ENCODE peak calls at places on chromosomes 2 and 18, in five cellular contexts. U is fibroblast of lung, N is MM.1S, V is IMR-90, Z is PC-3. R is an unnamed sample.

GRCh38 chr2:30403592-30404353 is 43.3 kb upstream of the LCLAT1 start:
- DNase-seq in U (no peak), N (no peak), Z (no peak), V (no peak), R (no peak)

GRCh38 chr2:236855866-236856855 is 229.5 kb upstream of the COPS8 start:
- DNase-seq in N (no peak), Z (no peak), V (no peak), U (no peak), R (no peak)

GRCh38 chr18:49650426-49650891 is 88.6 kb downstream of the LIPG start:
- DNase-seq in N (no peak), Z (peak; percentile 5), U (no peak), V (no peak), R (no peak)

GRCh38 chr2:222825031-222825430 is 35.8 kb upstream of the ACSL3 start:
- DNase-seq in Z (no peak), U (no peak), V (no peak), N (no peak), R (no peak)

GRCh38 chr2:185644828-185645227 is 93.8 kb upstream of the FSIP2 start:
- DNase-seq in Z (no peak), U (peak; percentile 26), V (no peak), N (peak; percentile 48), R (peak; percentile 47)

GRCh38 chr2:73908689-73909652 is 16.2 kb downstream of the ACTG2 start:
- DNase-seq in V (no peak), U (no peak), Z (no peak), N (no peak), R (no peak)

GRCh38 chr2:223027442-223027841 is 24.5 kb upstream of the KCNE4 start:
- DNase-seq in U (peak; percentile 54), N (no peak), Z (peak; percentile 76), V (peak; percentile 81), R (peak; percentile 53)

GRCh38 chr18:36387296-36387695 is 89.8 kb downstream of the FHOD3 start:
- DNase-seq in N (no peak), Z (no peak), U (no peak), V (peak; percentile 27), R (no peak)

GRCh38 chr2:160736629-160737028 is 243.0 kb upstream of the RBMS1 start:
- DNase-seq in V (peak; percentile 66), U (peak; percentile 41), N (no peak), Z (peak; percentile 78), R (peak; percentile 65)

GRCh38 chr18:72541871-72542690 is 2.1 kb downstream of the CBLN2 start:
- DNase-seq in N (peak; percentile 81), Z (no peak), V (no peak), U (no peak), R (peak; percentile 2)

GRCh38 chr2:68441994-68442322 is 25.1 kb downstream of the FBXO48 start:
- DNase-seq in U (no peak), Z (no peak), N (no peak), V (no peak), R (no peak)

GRCh38 chr18:54223568-54224241 is 764 bp downstream of the MBD2 start:
- DNase-seq in U (peak; percentile 92), N (peak; percentile 57), V (peak; percentile 92), Z (peak; percentile 89), R (peak; percentile 89)

GRCh38 chr2:15588329-15588919 is 3.2 kb upstream of the DDX1 start:
- DNase-seq in Z (peak; percentile 79), N (peak; percentile 50), V (peak; percentile 54), U (peak; percentile 63), R (peak; percentile 75)

GRCh38 chr2:179264238-179265081 is at the start of gene SESTD1:
- DNase-seq in V (peak; percentile 7), N (peak; percentile 60), Z (peak; percentile 46), U (peak; percentile 47), R (peak; percentile 87)

GRCh38 chr18:11909597-11910026 is 1.5 kb upstream of the MPPE1 start:
- DNase-seq in V (peak; percentile 55), Z (peak; percentile 49), U (peak; percentile 26), N (peak; percentile 24), R (peak; percentile 42)

GRCh38 chr2:157751462-157752058 is 122.9 kb upstream of the ACVR1C start:
- DNase-seq in V (peak; percentile 57), U (peak; percentile 14), Z (peak; percentile 29), N (peak; percentile 13), R (peak; percentile 4)

GRCh38 chr2:127270663-127271062 is 23.3 kb downstream of the ERCC3 start:
- DNase-seq in V (no peak), Z (no peak), U (no peak), N (no peak), R (no peak)

GRCh38 chr2:152558174-152559091 is 158.8 kb downstream of the PRPF40A start:
- DNase-seq in V (peak; percentile 94), Z (peak; percentile 72), N (no peak), U (peak; percentile 94), R (peak; percentile 75)

GRCh38 chr2:240203842-240204270 is 63.4 kb upstream of the OTOS start:
- DNase-seq in U (no peak), Z (no peak), V (no peak), N (no peak), R (no peak)

GRCh38 chr2:230140667-230141066 is 71.9 kb upstream of the SLC16A14 start:
- DNase-seq in Z (no peak), V (no peak), U (no peak), N (no peak), R (no peak)

GRCh38 chr2:227370791-227371312 is 8.3 kb downstream of the TM4SF20 start:
- DNase-seq in V (peak; percentile 85), U (peak; percentile 52), Z (peak; percentile 58), N (no peak), R (peak; percentile 69)

GRCh38 chr2:85853499-85854165 is 35.2 kb downstream of the ST3GAL5 start:
- DNase-seq in V (no peak), U (no peak), N (peak; percentile 60), Z (no peak), R (no peak)

GRCh38 chr18:28115149-28115550 is 61.8 kb downstream of the CDH2 start:
- DNase-seq in V (peak; percentile 96), U (peak; percentile 53), N (no peak), Z (peak; percentile 90), R (peak; percentile 64)

GRCh38 chr2:119190321-119190720 is 31.8 kb upstream of the C1QL2 start:
- DNase-seq in Z (no peak), V (no peak), U (no peak), N (no peak), R (no peak)

GRCh38 chr2:98308532-98308931 is 37.7 kb upstream of the CNGA3 start:
- DNase-seq in N (no peak), Z (no peak), U (no peak), V (no peak), R (no peak)

GRCh38 chr2:36404312-36404711 is 48.7 kb downstream of the CRIM1 start:
- DNase-seq in Z (peak; percentile 79), N (no peak), U (no peak), V (no peak), R (no peak)

GRCh38 chr2:178484245-178485041 is 4.2 kb downstream of the PLEKHA3 start:
- DNase-seq in Z (peak; percentile 82), V (peak; percentile 30), U (peak; percentile 43), N (no peak), R (peak; percentile 48)

GRCh38 chr2:209933499-209934458 is 68.7 kb upstream of the RPE start:
- DNase-seq in N (no peak), V (peak; percentile 75), U (peak; percentile 94), Z (peak; percentile 78), R (peak; percentile 87)

GRCh38 chr2:26477126-26477910 is 606 bp downstream of the OTOF start:
- DNase-seq in Z (no peak), N (no peak), V (no peak), U (no peak), R (no peak)

DNA sequence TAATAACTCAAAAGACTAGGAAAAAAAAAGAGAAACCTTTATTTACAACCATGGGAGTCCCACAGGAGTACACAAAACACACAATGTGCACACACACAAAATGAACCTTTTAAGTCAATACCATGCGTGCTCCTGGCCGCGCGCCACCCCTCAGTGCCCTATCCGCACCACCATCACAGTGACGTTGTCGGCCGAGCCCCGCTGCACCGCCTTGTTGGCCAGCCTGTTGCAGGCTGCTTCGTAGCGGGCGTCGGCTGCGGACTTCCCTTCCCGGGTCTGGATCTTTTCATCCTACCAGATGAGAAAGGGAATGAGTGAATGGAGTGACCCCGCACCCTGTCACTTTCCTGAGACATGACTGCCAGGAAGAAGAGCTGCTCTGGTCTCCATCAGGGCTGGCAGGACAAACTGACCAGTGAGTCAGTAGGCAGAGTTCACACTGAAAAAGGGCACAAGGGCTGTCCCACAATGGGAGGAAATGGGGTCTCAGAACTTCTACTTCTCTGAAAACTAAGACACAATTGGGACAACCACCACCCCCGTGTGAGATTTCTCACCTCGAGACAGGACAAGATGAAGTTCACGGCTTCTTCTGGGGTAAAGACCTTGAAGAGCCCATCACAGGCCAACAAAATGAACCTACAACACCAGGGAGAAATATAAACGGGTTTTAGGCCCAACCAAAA is 11.8 kb downstream of the ERFE start:
- DNase-seq in V (no peak), U (peak; percentile 4), Z (no peak), N (no peak), R (no peak)
- H3K36me3 ChIP-seq in V (peaks cover 45% of the 10 kb centered on the region), U (peaks cover 32% of the 10 kb centered on the region), Z (peaks cover 19% of the 10 kb centered on the region), N (no peaks in the 10 kb centered on the region), R (peaks cover 52% of the 10 kb centered on the region)

DNA sequence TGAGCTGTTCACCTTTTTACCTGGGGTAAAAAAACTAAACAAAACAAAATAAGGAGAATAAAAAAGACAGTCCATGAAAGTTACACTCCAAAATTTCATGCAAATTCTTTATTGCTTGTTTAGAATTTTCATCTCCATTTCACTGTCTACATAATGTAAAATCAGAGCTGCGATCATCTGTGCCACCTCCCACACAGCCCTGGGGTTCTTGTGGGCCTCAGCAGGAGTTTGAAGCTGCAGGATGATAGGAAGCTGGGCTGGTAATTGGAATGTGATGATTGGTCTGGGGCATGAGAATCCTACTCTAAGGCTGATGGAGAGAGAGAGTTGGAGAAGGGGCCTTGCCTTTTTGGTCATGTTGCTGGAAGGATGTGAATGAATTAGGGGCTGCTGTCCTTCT is 4.2 kb upstream of the LHCGR start:
- DNase-seq in Z (no peak), N (no peak), U (no peak), V (no peak), R (no peak)
- H3K4me3 ChIP-seq in Z (no peak overlapping the region), N (no peak overlapping the region), U (no peak overlapping the region), V (no peak overlapping the region), R (no peak overlapping the region)

DNA sequence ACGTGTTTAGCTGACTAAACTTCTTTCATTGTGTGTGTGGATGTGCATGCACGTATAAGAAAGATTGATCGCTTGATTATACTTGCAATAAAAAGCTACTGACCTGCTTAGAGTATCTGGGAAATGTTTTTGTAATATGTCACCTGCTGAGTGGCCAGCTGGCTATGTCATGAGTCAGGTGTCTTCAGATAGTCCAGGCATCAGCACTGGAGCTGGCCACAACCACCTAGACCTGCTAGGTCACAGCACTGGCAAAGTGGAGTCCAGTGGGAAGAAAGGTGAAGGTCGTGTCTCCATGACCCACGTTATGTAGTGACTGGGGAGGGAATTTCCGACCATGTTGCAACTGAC is 147.0 kb downstream of the ESCO1 start:
- DNase-seq in U (no peak), Z (peak; percentile 45), V (no peak), N (no peak), R (no peak)
- H3K9ac ChIP-seq in U (no peak overlapping the region), Z (no peak overlapping the region), V (no peak overlapping the region), N (no peak overlapping the region), R (no peak overlapping the region)

GRCh38 chr2:33696234-33696633 is 97.1 kb upstream of the FAM98A start:
- DNase-seq in N (no peak), U (no peak), V (no peak), Z (no peak), R (no peak)

DNA sequence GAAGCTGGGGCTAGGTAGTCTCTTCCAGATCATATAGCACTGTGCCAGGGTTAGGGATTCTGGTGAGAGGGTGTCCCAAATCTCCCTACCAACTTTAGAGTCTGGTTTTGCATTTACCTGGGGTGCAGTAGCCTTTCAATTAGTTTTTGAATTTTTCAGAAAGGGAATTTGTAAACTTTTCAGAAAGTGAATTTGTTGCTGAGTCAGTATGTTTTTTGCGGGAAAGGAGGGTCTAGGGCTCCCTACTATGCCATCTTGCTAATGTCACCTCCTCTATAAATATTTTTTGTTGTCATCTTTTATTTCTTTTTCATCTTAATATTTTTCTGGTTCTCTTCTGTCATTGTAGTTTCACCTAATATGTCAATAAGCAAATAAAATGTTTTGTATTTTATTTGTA is 95.8 kb upstream of the FAM98A start:
- DNase-seq in Z (no peak), N (no peak), U (no peak), V (no peak), R (no peak)
- H3K36me3 ChIP-seq in Z (no peaks in the 10 kb centered on the region), N (no peaks in the 10 kb centered on the region), U (no peaks in the 10 kb centered on the region), V (no peaks in the 10 kb centered on the region), R (no peaks in the 10 kb centered on the region)

R was measured in adipocyte.